ENCODE peak calls at places on chromosomes 6 and 20, in five cellular contexts. One of them, this sample, is unnamed.

GRCh38 chr6:109791301-109791700 is 100.2 kb downstream of the FIG4 start:
- DNase-seq in K562: no peak
- DNase-seq in GM12878: no peak
- DNase-seq in HepG2: no peak
- DNase-seq in H1: no peak
- DNase-seq in this sample: no peak

GRCh38 chr20:36035720-36036119 is 67.3 kb downstream of the CNBD2 start:
- DNase-seq in HepG2: no peak
- DNase-seq in H1: no peak
- DNase-seq in GM12878: no peak
- DNase-seq in K562: no peak
- DNase-seq in this sample: no peak

GRCh38 chr20:20491110-20491783 is 123.3 kb downstream of the INSM1 start:
- DNase-seq in GM12878: no peak
- DNase-seq in H1: no peak
- DNase-seq in HepG2: no peak
- DNase-seq in K562: no peak
- DNase-seq in this sample: no peak

GRCh38 chr6:56364482-56365313 is 117.3 kb upstream of the COL21A1 start:
- DNase-seq in GM12878: no peak
- DNase-seq in K562: no peak
- DNase-seq in HepG2: no peak
- DNase-seq in H1: no peak
- DNase-seq in this sample: no peak

GRCh38 chr20:38799248-38799647 is 6.2 kb upstream of the PPP1R16B start:
- DNase-seq in H1: no peak
- DNase-seq in GM12878: no peak
- DNase-seq in HepG2: no peak
- DNase-seq in K562: no peak
- DNase-seq in this sample: no peak

GRCh38 chr6:121867095-121867494 is 431.6 kb downstream of the GJA1 start:
- DNase-seq in H1: no peak
- DNase-seq in K562: no peak
- DNase-seq in GM12878: no peak
- DNase-seq in HepG2: no peak
- DNase-seq in this sample: no peak

GRCh38 chr20:56630086-56630493 is 984 bp downstream of the TFAP2C start:
- DNase-seq in H1: peak; percentile 54
- DNase-seq in K562: peak; percentile 21
- DNase-seq in HepG2: no peak
- DNase-seq in GM12878: no peak
- DNase-seq in this sample: peak; percentile 54

GRCh38 chr6:43376551-43376981 is 7.1 kb upstream of the ZNF318 start:
- DNase-seq in HepG2: no peak
- DNase-seq in GM12878: peak; percentile 88
- DNase-seq in H1: no peak
- DNase-seq in K562: no peak
- DNase-seq in this sample: no peak

GRCh38 chr20:1301031-1301529 is 27.9 kb downstream of the SDCBP2 start:
- DNase-seq in HepG2: no peak
- DNase-seq in H1: no peak
- DNase-seq in GM12878: no peak
- DNase-seq in K562: peak; percentile 45
- DNase-seq in this sample: peak; percentile 18

GRCh38 chr6:13725570-13725969 is 13.9 kb upstream of the RANBP9 start:
- DNase-seq in K562: no peak
- DNase-seq in GM12878: no peak
- DNase-seq in H1: no peak
- DNase-seq in HepG2: no peak
- DNase-seq in this sample: peak; percentile 92

GRCh38 chr20:33554914-33555420 is 65.1 kb downstream of the CBFA2T2 start:
- DNase-seq in GM12878: peak; percentile 94
- DNase-seq in K562: no peak
- DNase-seq in HepG2: peak; percentile 98
- DNase-seq in H1: no peak
- DNase-seq in this sample: peak; percentile 24

GRCh38 chr6:127186889-127187288 is 68.4 kb downstream of the RSPO3 start:
- DNase-seq in K562: peak; percentile 24
- DNase-seq in H1: no peak
- DNase-seq in GM12878: no peak
- DNase-seq in HepG2: peak; percentile 41
- DNase-seq in this sample: peak; percentile 37

GRCh38 chr20:18802012-18802634 is 11.5 kb upstream of the SCP2D1 start:
- DNase-seq in GM12878: no peak
- DNase-seq in K562: no peak
- DNase-seq in H1: no peak
- DNase-seq in HepG2: no peak
- DNase-seq in this sample: no peak

GRCh38 chr20:18811186-18811585 is 2.4 kb upstream of the SCP2D1 start:
- DNase-seq in H1: no peak
- DNase-seq in HepG2: no peak
- DNase-seq in K562: no peak
- DNase-seq in GM12878: no peak
- DNase-seq in this sample: no peak

GRCh38 chr20:18808712-18809111 is 4.9 kb upstream of the SCP2D1 start:
- DNase-seq in K562: no peak
- DNase-seq in H1: no peak
- DNase-seq in HepG2: no peak
- DNase-seq in GM12878: no peak
- DNase-seq in this sample: no peak

GRCh38 chr20:18801516-18801915 is 12.1 kb upstream of the SCP2D1 start:
- DNase-seq in HepG2: no peak
- DNase-seq in K562: no peak
- DNase-seq in GM12878: no peak
- DNase-seq in H1: no peak
- DNase-seq in this sample: no peak

GRCh38 chr20:18805881-18806280 is 7.7 kb upstream of the SCP2D1 start:
- DNase-seq in H1: no peak
- DNase-seq in HepG2: no peak
- DNase-seq in GM12878: no peak
- DNase-seq in K562: no peak
- DNase-seq in this sample: no peak
- TF ChIP-seq SRF in H1: no peak
- TF ChIP-seq SRF in HepG2: no peak
- TF ChIP-seq SRF in GM12878: no peak
- TF ChIP-seq SRF in K562: no peak
- TF ChIP-seq SRF in this sample: no peak

GRCh38 chr20:39878809-39879208 is 810.2 kb downstream of the MAFB start:
- DNase-seq in GM12878: no peak
- DNase-seq in K562: no peak
- DNase-seq in H1: no peak
- DNase-seq in HepG2: no peak
- DNase-seq in this sample: no peak

GRCh38 chr20:39879296-39879695 is 809.7 kb downstream of the MAFB start:
- DNase-seq in K562: no peak
- DNase-seq in GM12878: no peak
- DNase-seq in H1: no peak
- DNase-seq in HepG2: no peak
- DNase-seq in this sample: no peak

GRCh38 chr20:39877792-39878191 is 811.2 kb downstream of the MAFB start:
- DNase-seq in GM12878: no peak
- DNase-seq in H1: no peak
- DNase-seq in K562: no peak
- DNase-seq in HepG2: no peak
- DNase-seq in this sample: no peak

GRCh38 chr20:39878321-39878720 is 810.7 kb downstream of the MAFB start:
- DNase-seq in GM12878: no peak
- DNase-seq in HepG2: no peak
- DNase-seq in K562: no peak
- DNase-seq in H1: no peak
- DNase-seq in this sample: no peak

GRCh38 chr20:39880890-39881289 is 808.1 kb downstream of the MAFB start:
- DNase-seq in K562: no peak
- DNase-seq in GM12878: no peak
- DNase-seq in H1: peak; percentile 9
- DNase-seq in HepG2: no peak
- DNase-seq in this sample: no peak
- TF ChIP-seq CTCF in K562: no peak
- TF ChIP-seq CTCF in GM12878: peak; percentile 20
- TF ChIP-seq CTCF in H1: peak; percentile 29
- TF ChIP-seq CTCF in HepG2: no peak
- TF ChIP-seq CTCF in this sample: no peak

GRCh38 chr6:71066153-71066552 is 109.3 kb upstream of the B3GAT2 start:
- DNase-seq in H1: no peak
- DNase-seq in HepG2: no peak
- DNase-seq in GM12878: no peak
- DNase-seq in K562: no peak
- DNase-seq in this sample: no peak
- H4K20me1 ChIP-seq in H1: no peaks in the 10 kb centered on the region
- H4K20me1 ChIP-seq in HepG2: no peaks in the 10 kb centered on the region
- H4K20me1 ChIP-seq in GM12878: no peaks in the 10 kb centered on the region
- H4K20me1 ChIP-seq in K562: no peaks in the 10 kb centered on the region
- H4K20me1 ChIP-seq in this sample: no peaks in the 10 kb centered on the region

DNA sequence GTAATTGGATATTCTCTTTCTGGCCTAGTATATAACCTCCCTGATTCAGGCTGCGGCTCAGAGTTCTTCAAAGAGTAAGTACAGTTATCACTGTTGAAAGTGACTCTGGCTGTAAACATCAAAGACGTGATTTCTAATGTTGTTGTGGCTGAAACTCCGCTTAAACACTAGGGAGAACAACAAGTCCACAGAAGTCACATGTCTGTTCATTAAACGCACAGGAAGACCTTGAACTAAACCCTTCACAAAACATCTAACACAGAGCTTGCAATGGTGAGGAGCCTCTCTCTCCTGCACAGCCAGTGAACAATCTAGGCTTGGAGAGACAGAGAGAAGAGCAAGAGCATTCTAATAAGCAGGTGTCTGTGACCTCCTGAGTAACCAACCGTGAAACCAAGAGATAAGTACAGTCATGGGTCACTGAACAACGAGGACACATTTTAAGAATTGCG is 249.3 kb downstream of the PRKN start:
- DNase-seq in K562: no peak
- DNase-seq in H1: no peak
- DNase-seq in GM12878: peak; percentile 33
- DNase-seq in HepG2: peak; percentile 13
- DNase-seq in this sample: no peak
- TF ChIP-seq SRF in K562: no peak
- TF ChIP-seq SRF in H1: no peak
- TF ChIP-seq SRF in GM12878: no peak
- TF ChIP-seq SRF in HepG2: no peak
- TF ChIP-seq SRF in this sample: no peak

DNA sequence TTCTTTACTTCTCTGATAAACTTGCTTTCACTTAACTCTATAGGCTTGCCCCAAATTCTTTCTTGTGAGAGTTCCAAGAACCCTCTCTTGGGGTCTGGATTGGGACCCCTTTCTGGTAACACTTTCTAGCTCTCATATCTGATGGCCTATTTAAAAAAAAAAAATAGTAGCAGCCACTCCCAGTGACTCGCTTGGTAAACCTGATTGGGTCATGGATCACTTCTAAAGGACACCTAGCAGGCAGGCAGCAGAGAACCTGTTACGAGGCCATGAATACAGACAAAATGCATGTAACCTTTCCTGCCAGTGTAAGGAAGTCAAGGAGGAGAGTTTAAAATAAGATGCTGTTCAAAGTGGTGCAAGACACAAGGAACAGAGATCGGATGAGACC is 9.1 kb upstream of the SERPINB6 start:
- DNase-seq in HepG2: no peak
- DNase-seq in GM12878: no peak
- DNase-seq in K562: no peak
- DNase-seq in H1: no peak
- DNase-seq in this sample: no peak
- TF ChIP-seq CTCF in HepG2: no peak
- TF ChIP-seq CTCF in GM12878: no peak
- TF ChIP-seq CTCF in K562: no peak
- TF ChIP-seq CTCF in H1: no peak
- TF ChIP-seq CTCF in this sample: no peak

GRCh38 chr6:156870926-156871539 is 93.9 kb downstream of the ARID1B start:
- DNase-seq in H1: no peak
- DNase-seq in HepG2: no peak
- DNase-seq in K562: no peak
- DNase-seq in GM12878: no peak
- DNase-seq in this sample: no peak
- H4K20me1 ChIP-seq in H1: peaks cover 5% of the 10 kb centered on the region
- H4K20me1 ChIP-seq in HepG2: peaks cover 13% of the 10 kb centered on the region
- H4K20me1 ChIP-seq in K562: peaks cover 17% of the 10 kb centered on the region
- H4K20me1 ChIP-seq in GM12878: peaks cover 15% of the 10 kb centered on the region
- H4K20me1 ChIP-seq in this sample: peaks cover 4% of the 10 kb centered on the region

GRCh38 chr20:44496976-44497375 is 21.3 kb downstream of the TTPAL start:
- DNase-seq in HepG2: no peak
- DNase-seq in K562: no peak
- DNase-seq in H1: peak; percentile 13
- DNase-seq in GM12878: no peak
- DNase-seq in this sample: peak; percentile 39
- TF ChIP-seq SRF in HepG2: no peak
- TF ChIP-seq SRF in K562: no peak
- TF ChIP-seq SRF in H1: no peak
- TF ChIP-seq SRF in GM12878: no peak
- TF ChIP-seq SRF in this sample: no peak

DNA sequence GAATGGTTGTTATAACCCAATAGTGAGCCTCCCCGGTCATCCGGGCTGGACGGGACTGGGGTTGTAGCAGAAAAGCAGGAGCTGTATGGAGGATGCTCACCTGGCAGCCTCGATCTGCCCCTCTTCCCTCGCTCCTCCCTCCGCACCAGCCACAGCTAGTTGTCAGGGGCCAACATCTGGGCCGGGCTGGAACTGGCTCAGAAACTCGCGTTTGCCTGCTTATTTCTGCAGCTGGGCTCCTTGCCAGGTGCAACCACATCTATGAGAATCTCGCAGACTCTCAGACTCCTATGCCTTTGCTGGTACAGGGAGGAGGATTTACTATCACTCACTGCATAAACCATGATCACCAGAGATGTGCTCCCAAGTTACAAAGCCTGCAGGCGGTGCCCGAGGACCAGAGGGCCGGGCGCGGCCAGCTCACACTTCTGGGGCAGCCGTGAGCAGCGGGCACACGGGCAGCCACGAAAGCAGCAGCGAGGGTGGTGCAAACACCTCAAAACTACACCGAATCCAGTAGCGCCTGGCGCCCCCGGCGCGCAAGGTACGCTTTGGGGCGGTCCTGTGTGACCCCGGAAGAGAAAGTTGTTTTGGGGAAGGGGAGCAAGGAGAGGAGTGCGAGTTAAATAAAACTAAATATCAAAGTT is 609 bp upstream of the LRRC1 start:
- DNase-seq in GM12878: peak; percentile 17
- DNase-seq in H1: no peak
- DNase-seq in HepG2: peak; percentile 81
- DNase-seq in K562: no peak
- DNase-seq in this sample: peak; percentile 56
- TF ChIP-seq CTCF in GM12878: no peak
- TF ChIP-seq CTCF in H1: peak; percentile 16
- TF ChIP-seq CTCF in HepG2: peak; percentile 74
- TF ChIP-seq CTCF in K562: no peak
- TF ChIP-seq CTCF in this sample: peak; percentile 41

GRCh38 chr20:63939061-63939935 is 16.9 kb downstream of the UCKL1 start:
- DNase-seq in HepG2: no peak
- DNase-seq in GM12878: no peak
- DNase-seq in H1: no peak
- DNase-seq in K562: no peak
- DNase-seq in this sample: no peak

GRCh38 chr20:63942250-63943006 is 13.8 kb downstream of the UCKL1 start:
- DNase-seq in GM12878: no peak
- DNase-seq in HepG2: no peak
- DNase-seq in K562: peak; percentile 77
- DNase-seq in H1: peak; percentile 78
- DNase-seq in this sample: no peak

GRCh38 chr20:63941282-63942060 is 14.7 kb downstream of the UCKL1 start:
- DNase-seq in GM12878: no peak
- DNase-seq in K562: peak; percentile 93
- DNase-seq in H1: peak; percentile 96
- DNase-seq in HepG2: no peak
- DNase-seq in this sample: no peak

GRCh38 chr20:63940472-63941266 is 15.5 kb downstream of the UCKL1 start:
- DNase-seq in GM12878: no peak
- DNase-seq in K562: no peak
- DNase-seq in HepG2: no peak
- DNase-seq in H1: no peak
- DNase-seq in this sample: no peak

GRCh38 chr20:63940071-63940471 is 16.1 kb downstream of the UCKL1 start:
- DNase-seq in HepG2: no peak
- DNase-seq in H1: no peak
- DNase-seq in K562: no peak
- DNase-seq in GM12878: no peak
- DNase-seq in this sample: no peak
- H4K20me1 ChIP-seq in HepG2: peaks cover 22% of the 10 kb centered on the region
- H4K20me1 ChIP-seq in H1: peaks cover 4% of the 10 kb centered on the region
- H4K20me1 ChIP-seq in K562: peaks cover 16% of the 10 kb centered on the region
- H4K20me1 ChIP-seq in GM12878: no peaks in the 10 kb centered on the region
- H4K20me1 ChIP-seq in this sample: no peaks in the 10 kb centered on the region

This sample was measured in HCT116.